ENCODE peak calls at places on chromosomes 4 and X, in four cellular contexts. F is H1, I is K562, J is GM12878. R is an unnamed sample.

GRCh38 chrX:17587352-17587751 is 149.9 kb upstream of the SCML1 start:
- DNase-seq in F (no peak), I (no peak), J (no peak), R (no peak)

GRCh38 chr4:26201119-26201518 is 119.7 kb upstream of the RBPJ start:
- DNase-seq in F (no peak), I (no peak), J (no peak), R (no peak)

GRCh38 chr4:89752932-89753598 is 83.9 kb downstream of the SNCA start:
- DNase-seq in F (no peak), I (no peak), J (no peak), R (peak)

GRCh38 chrX:154380787-154381186 is 1.7 kb downstream of the EMD start:
- DNase-seq in F (no peak), I (no peak), J (no peak), R (no peak)

GRCh38 chrX:40996886-40997530 is 88.2 kb upstream of the USP9X start:
- DNase-seq in F (no peak), I (peak), J (no peak), R (peak)

GRCh38 chr4:4377683-4378082 is 9.2 kb upstream of the NSG1 start:
- DNase-seq in F (no peak), I (no peak), J (no peak), R (no peak)

GRCh38 chrX:122517781-122518180 is 666.3 kb upstream of the GRIA3 start:
- DNase-seq in F (no peak), I (no peak), J (no peak), R (no peak)

GRCh38 chrX:49137492-49137891 is 14.0 kb upstream of the GPKOW start:
- DNase-seq in F (no peak), I (no peak), J (no peak), R (no peak)

GRCh38 chr4:182752158-182752910 is 164.9 kb downstream of the DCTD start:
- DNase-seq in F (no peak), I (no peak), J (no peak), R (no peak)

GRCh38 chrX:139759637-139760036 is 51.7 kb upstream of the MCF2 start:
- DNase-seq in F (no peak), I (peak), J (no peak), R (no peak)

GRCh38 chrX:1500701-1501624 is 36.0 kb downstream of the P2RY8 start:
- DNase-seq in F (no peak), I (no peak), J (peak), R (no peak)

GRCh38 chr4:169362607-169363006 is 91.9 kb upstream of the SH3RF1 start:
- DNase-seq in F (no peak), I (no peak), J (no peak), R (no peak)

GRCh38 chr4:105189855-105190650 is 43.4 kb downstream of the TET2 start:
- DNase-seq in F (no peak), I (no peak), J (no peak), R (no peak)

GRCh38 chr4:152594981-152595916 is 59.4 kb upstream of the FBXW7 start:
- DNase-seq in F (no peak), I (no peak), J (peak), R (no peak)

GRCh38 chr4:3364199-3364598 is 71.4 kb downstream of the RGS12 start:
- DNase-seq in F (no peak), I (no peak), J (no peak), R (peak)

GRCh38 chr4:94588900-94589693 is 137.4 kb downstream of the PDLIM5 start:
- DNase-seq in F (no peak), I (no peak), J (no peak), R (no peak)

GRCh38 chrX:129980043-129980442 is 2.4 kb upstream of the BCORL1 start:
- DNase-seq in F (no peak), I (no peak), J (no peak), R (peak)

GRCh38 chrX:53284684-53285447 is 3.5 kb upstream of the IQSEC2 start:
- DNase-seq in F (peak), I (peak), J (peak), R (peak)

GRCh38 chr4:139137745-139138144 is 39.3 kb downstream of the ELF2 start:
- DNase-seq in F (no peak), I (no peak), J (no peak), R (no peak)

GRCh38 chrX:2320580-2321327 is 180.0 kb downstream of the DHRSX start:
- DNase-seq in F (no peak), I (no peak), J (no peak), R (peak)

GRCh38 chr4:87920478-87920877 is 55.0 kb upstream of the SPP1 start:
- DNase-seq in F (no peak), I (no peak), J (no peak), R (no peak)

GRCh38 chrX:118346258-118347094 is 570 bp downstream of the WDR44 start:
- DNase-seq in F (no peak), I (peak), J (no peak), R (peak)

GRCh38 chr4:41009411-41009810 is 204.9 kb downstream of the APBB2 start:
- DNase-seq in F (no peak), I (no peak), J (no peak), R (no peak)

GRCh38 chr4:139919513-139919912 is 234.5 kb downstream of the MAML3 start:
- DNase-seq in F (no peak), I (no peak), J (no peak), R (no peak)

GRCh38 chrX:36266155-36266554 is 346.6 kb downstream of the CFAP47 start:
- DNase-seq in F (no peak), I (no peak), J (no peak), R (no peak)

DNA sequence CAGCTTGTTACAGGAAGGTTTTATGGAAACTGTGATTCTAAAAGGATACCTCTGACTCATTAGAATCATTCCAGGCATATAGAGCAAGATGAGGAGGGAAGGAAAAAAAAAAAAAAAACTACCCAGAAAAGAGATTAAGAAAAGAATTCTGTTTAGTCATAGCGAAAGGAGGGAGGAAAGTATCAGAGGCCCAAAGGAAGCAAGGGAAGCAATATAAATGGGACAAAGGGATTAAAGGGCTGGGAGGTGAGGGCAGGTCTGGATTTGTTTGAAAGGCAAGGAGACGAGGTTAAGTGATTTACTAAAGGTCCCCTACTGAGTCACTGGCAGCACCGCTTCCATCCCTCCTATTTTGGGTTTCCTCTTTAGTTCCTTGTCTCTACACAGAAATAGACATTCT is 88.6 kb upstream of the IL1RAPL1 start:
- DNase-seq in F (no peak), I (no peak), J (no peak), R (no peak)
- TF ChIP-seq CHD2 in F (no peak), I (no peak), J (no peak), R (no peak)

GRCh38 chr4:147336252-147336651 is 144.6 kb upstream of the EDNRA start:
- DNase-seq in F (no peak), I (no peak), J (no peak), R (no peak)
- TF ChIP-seq NRF1 in F (no peak), I (no peak), J (no peak), R (no peak)

GRCh38 chrX:3428762-3429161 is 82.3 kb upstream of the MXRA5 start:
- DNase-seq in F (no peak), I (no peak), J (no peak), R (no peak)
- TF ChIP-seq CHD2 in F (no peak), I (no peak), J (no peak), R (no peak)

GRCh38 chr4:2332201-2332975 is 70.5 kb upstream of the MXD4 start:
- DNase-seq in F (no peak), I (no peak), J (no peak), R (peak)

GRCh38 chr4:2331519-2332200 is 69.8 kb upstream of the MXD4 start:
- DNase-seq in F (no peak), I (no peak), J (no peak), R (no peak)

GRCh38 chr4:2331043-2331420 is 69.1 kb upstream of the MXD4 start:
- DNase-seq in F (no peak), I (no peak), J (no peak), R (no peak)

GRCh38 chr4:2332976-2333319 is 71.0 kb upstream of the MXD4 start:
- DNase-seq in F (no peak), I (no peak), J (no peak), R (peak)

DNA sequence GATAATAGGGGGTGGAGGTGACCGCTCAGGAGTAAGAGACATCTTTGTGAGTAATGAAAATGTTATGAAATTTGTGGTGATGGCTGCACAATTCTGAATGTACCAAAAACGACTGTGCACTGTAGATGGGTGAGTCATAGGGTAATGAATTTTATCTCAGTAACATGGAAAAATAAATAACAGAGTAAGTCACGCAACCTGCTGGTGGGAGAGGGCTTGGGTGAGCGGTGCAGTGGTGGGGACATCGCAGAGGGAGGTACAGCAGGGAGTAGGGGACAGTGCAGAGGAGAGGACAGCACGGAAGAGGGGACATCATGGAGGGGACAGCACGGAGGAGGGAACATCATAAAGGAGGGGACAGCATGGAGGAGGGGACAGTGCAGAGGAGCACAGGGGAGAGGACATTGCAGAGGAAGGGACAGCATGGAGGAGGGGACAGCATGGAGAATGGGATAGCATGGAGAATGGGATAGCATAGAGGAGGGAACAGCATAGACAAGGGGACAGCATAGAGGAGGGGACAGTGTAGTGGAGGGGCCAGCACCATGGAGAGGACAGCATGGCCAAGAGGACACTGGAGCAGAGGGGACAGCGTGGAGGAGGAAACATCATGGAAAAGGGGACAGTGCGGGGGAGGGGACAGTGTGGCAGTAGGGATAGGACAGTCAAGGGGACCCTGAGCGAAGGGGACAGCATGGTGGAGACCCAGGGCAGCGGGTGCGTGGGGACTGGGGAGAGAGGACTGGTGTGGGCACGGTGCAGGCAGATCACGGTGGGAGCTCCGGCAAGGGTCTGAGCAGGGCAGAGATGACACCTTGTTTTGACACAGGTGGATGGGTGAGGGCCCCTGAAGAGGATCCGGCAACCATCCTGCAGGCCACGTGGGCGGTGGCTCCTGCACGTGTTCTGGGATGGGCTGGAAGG is 68.5 kb upstream of the MXD4 start:
- DNase-seq in F (no peak), I (no peak), J (no peak), R (no peak)
- TF ChIP-seq NRF1 in F (no peak), I (no peak), J (no peak), R (no peak)

DNA sequence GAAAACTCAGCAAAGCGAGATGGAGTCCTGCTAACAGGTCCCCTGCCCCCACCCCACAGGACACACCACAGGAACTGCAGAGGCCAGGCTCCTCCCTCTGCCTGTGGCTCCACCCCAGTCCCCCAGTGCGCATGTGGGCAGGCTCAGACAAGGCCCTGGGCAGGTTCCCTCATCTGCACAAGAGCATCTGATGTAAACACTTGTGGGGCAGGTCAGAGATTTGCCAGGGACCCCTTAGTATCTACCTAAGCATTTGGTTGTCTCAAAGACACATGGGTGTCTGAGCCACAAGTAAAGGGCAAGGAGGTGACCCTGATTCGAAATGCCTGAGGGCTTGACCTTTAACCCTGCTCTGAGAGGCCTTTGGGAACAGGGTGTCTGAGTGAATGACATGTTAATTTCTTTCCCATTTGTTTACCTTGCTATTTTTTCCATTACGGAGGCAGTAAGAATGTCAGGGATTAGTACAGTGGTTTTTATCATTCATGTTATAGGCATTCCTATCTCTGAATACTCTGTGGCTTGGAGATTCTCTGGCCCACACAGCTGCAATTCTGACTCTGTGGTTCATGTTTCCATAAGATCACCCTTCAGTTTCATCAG is 85.3 kb downstream of the ZNF518B start:
- DNase-seq in F (no peak), I (peak), J (no peak), R (no peak)
- TF ChIP-seq CHD2 in F (no peak), I (no peak), J (no peak), R (no peak)

GRCh38 chr4:91525627-91526026 is 778.1 kb upstream of the GRID2 start:
- DNase-seq in F (no peak), I (no peak), J (no peak), R (no peak)
- TF ChIP-seq NRF1 in F (no peak), I (no peak), J (no peak), R (no peak)

GRCh38 chr4:18113710-18114331 is 92.3 kb upstream of the LCORL start:
- DNase-seq in F (no peak), I (no peak), J (no peak), R (no peak)
- TF ChIP-seq CHD2 in F (no peak), I (no peak), J (no peak), R (no peak)